ENCODE peak calls at places on chromosomes 6 and 20, in four cellular contexts. O is lower lobe of right lung, Z is NCI-H1417, E is spleen. J is an unnamed sample.

GRCh38 chr6:103893082-103893481 is 966.6 kb downstream of the HACE1 start:
- DNase-seq in O (no peak), Z (no peak), E (no peak), J (no peak)

GRCh38 chr6:47290124-47290834 is 19.4 kb downstream of the TNFRSF21 start:
- DNase-seq in O (no peak), Z (no peak), E (no peak), J (no peak)

GRCh38 chr6:2245954-2246863 is 804 bp upstream of the GMDS start:
- DNase-seq in O (peak; percentile 74), Z (peak; percentile 95), E (peak; percentile 84), J (peak; percentile 67)

GRCh38 chr20:38023181-38024085 is 9.8 kb downstream of the TTI1 start:
- DNase-seq in O (no peak), Z (no peak), E (no peak), J (no peak)

GRCh38 chr6:37190159-37190535 is 20.2 kb downstream of the PIM1 start:
- DNase-seq in O (no peak), Z (no peak), E (no peak), J (no peak)

GRCh38 chr6:13517116-13517515 is 29.7 kb upstream of the GFOD1 start:
- DNase-seq in O (no peak), Z (no peak), E (no peak), J (no peak)

GRCh38 chr20:58639182-58640146 is 11.6 kb upstream of the STX16 start:
- DNase-seq in O (no peak), Z (no peak), E (no peak), J (no peak)

GRCh38 chr20:15342987-15343639 is 1005.7 kb upstream of the FLRT3 start:
- DNase-seq in O (no peak), Z (no peak), E (no peak), J (no peak)

GRCh38 chr6:138500867-138501446 is 1.7 kb upstream of the NHSL1 start:
- DNase-seq in O (no peak), Z (no peak), E (no peak), J (no peak)

GRCh38 chr6:109343518-109343917 is 38.7 kb downstream of the CD164 start:
- DNase-seq in O (no peak), Z (no peak), E (no peak), J (no peak)

GRCh38 chr6:128719786-128720185 is 163.2 kb upstream of the LAMA2 start:
- DNase-seq in O (no peak), Z (no peak), E (no peak), J (no peak)

GRCh38 chr20:1674361-1674760 is 16.8 kb upstream of the SIRPG start:
- DNase-seq in O (no peak), Z (no peak), E (peak; percentile 85), J (no peak)

GRCh38 chr6:30533460-30534294 is 22.6 kb downstream of the GNL1 start:
- DNase-seq in O (no peak), Z (no peak), E (no peak), J (no peak)

GRCh38 chr20:1786496-1786895 is 108.7 kb upstream of the SIRPA start:
- DNase-seq in O (no peak), Z (peak; percentile 26), E (no peak), J (no peak)

GRCh38 chr6:33929575-33930288 is 125.9 kb upstream of the MLN start:
- DNase-seq in O (no peak), Z (no peak), E (no peak), J (peak; percentile 44)

GRCh38 chr6:112007805-112008204 is 46.1 kb upstream of the CCN6 start:
- DNase-seq in O (peak; percentile 60), Z (no peak), E (no peak), J (no peak)

GRCh38 chr6:145929037-145929633 is 35.0 kb downstream of the SHPRH start:
- DNase-seq in O (no peak), Z (peak; percentile 70), E (no peak), J (no peak)

GRCh38 chr6:25354078-25354940 is 75.1 kb downstream of the CARMIL1 start:
- DNase-seq in O (no peak), Z (no peak), E (no peak), J (no peak)

GRCh38 chr20:63472159-63472811 is at the start of gene KCNQ2:
- DNase-seq in O (no peak), Z (peak; percentile 73), E (no peak), J (no peak)

GRCh38 chr20:60054716-60055371 is 96.6 kb downstream of the CDH26 start:
- DNase-seq in O (no peak), Z (no peak), E (peak; percentile 83), J (no peak)